ENCODE peak calls at places on chromosomes 16 and 17, in six cellular contexts. One of them, this sample, is unnamed.

GRCh38 chr17:10126554-10127493 is 71.6 kb downstream of the GAS7 start:
- DNase-seq in heart left ventricle: peak
- DNase-seq in lower leg skin: no peak
- DNase-seq in IMR-90: peak
- DNase-seq in MM.1S: no peak
- DNase-seq in tibial nerve: peak
- DNase-seq in this sample: no peak

GRCh38 chr16:52963471-52963870 is 89.2 kb downstream of the CHD9NB start:
- DNase-seq in IMR-90: no peak
- DNase-seq in MM.1S: no peak
- DNase-seq in lower leg skin: no peak
- DNase-seq in tibial nerve: no peak
- DNase-seq in heart left ventricle: no peak
- DNase-seq in this sample: no peak

GRCh38 chr16:9105189-9105588 is 13.7 kb downstream of the HAPSTR1 start:
- DNase-seq in heart left ventricle: no peak
- DNase-seq in MM.1S: no peak
- DNase-seq in tibial nerve: no peak
- DNase-seq in lower leg skin: no peak
- DNase-seq in IMR-90: no peak
- DNase-seq in this sample: no peak

GRCh38 chr17:71438631-71439146 is 682.1 kb upstream of the SOX9 start:
- DNase-seq in IMR-90: peak
- DNase-seq in heart left ventricle: no peak
- DNase-seq in MM.1S: no peak
- DNase-seq in tibial nerve: no peak
- DNase-seq in lower leg skin: no peak
- DNase-seq in this sample: peak

GRCh38 chr16:8850279-8850885 is 18.4 kb downstream of the CARHSP1 start:
- DNase-seq in tibial nerve: peak
- DNase-seq in heart left ventricle: peak
- DNase-seq in lower leg skin: no peak
- DNase-seq in MM.1S: no peak
- DNase-seq in IMR-90: peak
- DNase-seq in this sample: no peak

GRCh38 chr16:74999208-74999682 is 421 bp downstream of the ZNRF1 start:
- DNase-seq in IMR-90: no peak
- DNase-seq in tibial nerve: no peak
- DNase-seq in MM.1S: no peak
- DNase-seq in lower leg skin: no peak
- DNase-seq in heart left ventricle: peak
- DNase-seq in this sample: peak

GRCh38 chr16:85675528-85675927 is 13.2 kb downstream of the GINS2 start:
- DNase-seq in MM.1S: no peak
- DNase-seq in heart left ventricle: no peak
- DNase-seq in lower leg skin: no peak
- DNase-seq in tibial nerve: no peak
- DNase-seq in IMR-90: peak
- DNase-seq in this sample: no peak

GRCh38 chr16:11272484-11272883 is 945 bp downstream of the PRM3 start:
- DNase-seq in IMR-90: no peak
- DNase-seq in MM.1S: no peak
- DNase-seq in lower leg skin: no peak
- DNase-seq in tibial nerve: no peak
- DNase-seq in heart left ventricle: no peak
- DNase-seq in this sample: no peak

GRCh38 chr17:46157443-46158107 is 35.7 kb downstream of the KANSL1 start:
- DNase-seq in heart left ventricle: no peak
- DNase-seq in IMR-90: peak
- DNase-seq in tibial nerve: no peak
- DNase-seq in MM.1S: no peak
- DNase-seq in lower leg skin: no peak
- DNase-seq in this sample: no peak

GRCh38 chr16:25258856-25259179 is 1.2 kb upstream of the ZKSCAN2 start:
- DNase-seq in IMR-90: no peak
- DNase-seq in lower leg skin: no peak
- DNase-seq in tibial nerve: no peak
- DNase-seq in MM.1S: no peak
- DNase-seq in heart left ventricle: no peak
- DNase-seq in this sample: no peak

GRCh38 chr17:41492351-41492750 is 2.6 kb upstream of the KRT36 start:
- DNase-seq in IMR-90: peak
- DNase-seq in MM.1S: no peak
- DNase-seq in heart left ventricle: no peak
- DNase-seq in tibial nerve: no peak
- DNase-seq in lower leg skin: no peak
- DNase-seq in this sample: no peak

GRCh38 chr17:57939797-57940196 is 15.4 kb downstream of the CUEDC1 start:
- DNase-seq in heart left ventricle: peak
- DNase-seq in IMR-90: no peak
- DNase-seq in lower leg skin: no peak
- DNase-seq in MM.1S: peak
- DNase-seq in tibial nerve: no peak
- DNase-seq in this sample: peak

GRCh38 chr17:82317394-82318168 is at the start of gene CD7:
- DNase-seq in IMR-90: no peak
- DNase-seq in tibial nerve: no peak
- DNase-seq in lower leg skin: no peak
- DNase-seq in heart left ventricle: no peak
- DNase-seq in MM.1S: no peak
- DNase-seq in this sample: no peak

GRCh38 chr16:28010671-28011070 is 52.8 kb downstream of the GSG1L start:
- DNase-seq in IMR-90: peak
- DNase-seq in tibial nerve: no peak
- DNase-seq in heart left ventricle: no peak
- DNase-seq in lower leg skin: no peak
- DNase-seq in MM.1S: no peak
- DNase-seq in this sample: no peak

GRCh38 chr17:13562271-13562800 is 39.4 kb downstream of the HS3ST3A1 start:
- DNase-seq in IMR-90: peak
- DNase-seq in MM.1S: no peak
- DNase-seq in tibial nerve: no peak
- DNase-seq in lower leg skin: no peak
- DNase-seq in heart left ventricle: peak
- DNase-seq in this sample: no peak

GRCh38 chr16:29226782-29227181 is 179.7 kb downstream of the NPIPB11 start:
- DNase-seq in heart left ventricle: no peak
- DNase-seq in tibial nerve: no peak
- DNase-seq in lower leg skin: no peak
- DNase-seq in IMR-90: no peak
- DNase-seq in MM.1S: no peak
- DNase-seq in this sample: no peak

GRCh38 chr16:56871172-56871593 is 6.2 kb downstream of the SLC12A3 start:
- DNase-seq in lower leg skin: no peak
- DNase-seq in heart left ventricle: no peak
- DNase-seq in IMR-90: peak
- DNase-seq in tibial nerve: no peak
- DNase-seq in MM.1S: peak
- DNase-seq in this sample: no peak

GRCh38 chr17:42288985-42289862 is 926 bp downstream of the STAT5A start:
- DNase-seq in IMR-90: no peak
- DNase-seq in heart left ventricle: no peak
- DNase-seq in tibial nerve: peak
- DNase-seq in MM.1S: no peak
- DNase-seq in lower leg skin: no peak
- DNase-seq in this sample: peak

GRCh38 chr17:64506201-64506575 is at the start of gene DDX5:
- DNase-seq in lower leg skin: peak
- DNase-seq in tibial nerve: peak
- DNase-seq in heart left ventricle: peak
- DNase-seq in IMR-90: peak
- DNase-seq in MM.1S: peak
- DNase-seq in this sample: peak

GRCh38 chr17:60390881-60391418 is 983 bp downstream of the USP32 start:
- DNase-seq in lower leg skin: peak
- DNase-seq in IMR-90: peak
- DNase-seq in tibial nerve: no peak
- DNase-seq in MM.1S: no peak
- DNase-seq in heart left ventricle: peak
- DNase-seq in this sample: no peak

GRCh38 chr16:80751167-80751566 is 53.2 kb downstream of the CDYL2 start:
- DNase-seq in heart left ventricle: no peak
- DNase-seq in tibial nerve: no peak
- DNase-seq in IMR-90: peak
- DNase-seq in MM.1S: no peak
- DNase-seq in lower leg skin: no peak
- DNase-seq in this sample: no peak

GRCh38 chr17:72989074-72989610 is 103.3 kb downstream of the SLC39A11 start:
- DNase-seq in tibial nerve: no peak
- DNase-seq in MM.1S: no peak
- DNase-seq in IMR-90: peak
- DNase-seq in lower leg skin: no peak
- DNase-seq in heart left ventricle: no peak
- DNase-seq in this sample: no peak

GRCh38 chr16:52964290-52964689 is 88.4 kb downstream of the CHD9NB start:
- DNase-seq in heart left ventricle: no peak
- DNase-seq in lower leg skin: no peak
- DNase-seq in MM.1S: no peak
- DNase-seq in IMR-90: no peak
- DNase-seq in tibial nerve: no peak
- DNase-seq in this sample: no peak

GRCh38 chr16:57485916-57486857 is at the start of gene DOK4:
- DNase-seq in IMR-90: peak
- DNase-seq in tibial nerve: peak
- DNase-seq in heart left ventricle: peak
- DNase-seq in MM.1S: peak
- DNase-seq in lower leg skin: peak
- DNase-seq in this sample: peak

GRCh38 chr16:65509172-65509571 is 387.3 kb upstream of the CDH11 start:
- DNase-seq in heart left ventricle: no peak
- DNase-seq in MM.1S: no peak
- DNase-seq in lower leg skin: no peak
- DNase-seq in tibial nerve: no peak
- DNase-seq in IMR-90: no peak
- DNase-seq in this sample: no peak

GRCh38 chr17:78759203-78759968 is 22.7 kb downstream of the CYTH1 start:
- DNase-seq in MM.1S: peak
- DNase-seq in tibial nerve: no peak
- DNase-seq in lower leg skin: no peak
- DNase-seq in IMR-90: peak
- DNase-seq in heart left ventricle: peak
- DNase-seq in this sample: peak

GRCh38 chr17:80866050-80866793 is 125.4 kb upstream of the CHMP6 start:
- DNase-seq in heart left ventricle: peak
- DNase-seq in lower leg skin: peak
- DNase-seq in MM.1S: peak
- DNase-seq in tibial nerve: peak
- DNase-seq in IMR-90: peak
- DNase-seq in this sample: peak

GRCh38 chr16:24077292-24077691 is 178.8 kb upstream of the CACNG3 start:
- DNase-seq in MM.1S: no peak
- DNase-seq in heart left ventricle: no peak
- DNase-seq in lower leg skin: no peak
- DNase-seq in tibial nerve: no peak
- DNase-seq in IMR-90: no peak
- DNase-seq in this sample: no peak

GRCh38 chr16:24075302-24075701 is 180.8 kb upstream of the CACNG3 start:
- DNase-seq in heart left ventricle: no peak
- DNase-seq in tibial nerve: no peak
- DNase-seq in lower leg skin: no peak
- DNase-seq in IMR-90: no peak
- DNase-seq in MM.1S: no peak
- DNase-seq in this sample: no peak

GRCh38 chr16:24074574-24074973 is 181.6 kb upstream of the CACNG3 start:
- DNase-seq in MM.1S: no peak
- DNase-seq in tibial nerve: no peak
- DNase-seq in heart left ventricle: no peak
- DNase-seq in IMR-90: no peak
- DNase-seq in lower leg skin: no peak
- DNase-seq in this sample: no peak

GRCh38 chr16:24075929-24076716 is 180.0 kb upstream of the CACNG3 start:
- DNase-seq in lower leg skin: no peak
- DNase-seq in tibial nerve: no peak
- DNase-seq in heart left ventricle: no peak
- DNase-seq in IMR-90: no peak
- DNase-seq in MM.1S: peak
- DNase-seq in this sample: no peak

DNA sequence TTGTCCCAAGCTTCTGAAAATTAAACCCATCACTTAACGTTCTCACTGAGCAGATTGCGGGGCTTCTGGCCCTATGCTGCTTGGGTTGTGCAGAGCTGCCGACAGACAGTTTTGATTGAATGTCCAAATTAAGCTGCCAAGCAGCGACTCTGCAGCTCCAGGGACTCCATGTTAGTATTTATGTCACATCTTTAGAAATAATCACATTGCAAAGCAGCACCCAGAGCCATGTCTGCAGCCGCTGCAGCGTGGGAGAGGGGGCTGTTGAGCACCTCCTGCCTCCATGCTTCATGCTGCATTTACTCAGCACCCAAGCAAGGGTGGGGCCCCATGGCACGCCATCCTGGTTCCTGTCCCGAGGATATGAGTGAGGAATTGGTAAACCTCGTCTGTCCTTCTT is 178.1 kb upstream of the CACNG3 start:
- DNase-seq in lower leg skin: no peak
- DNase-seq in tibial nerve: no peak
- DNase-seq in heart left ventricle: no peak
- DNase-seq in IMR-90: no peak
- DNase-seq in MM.1S: no peak
- DNase-seq in this sample: no peak
- TF ChIP-seq CTCF in lower leg skin: no peak
- TF ChIP-seq CTCF in tibial nerve: no peak
- TF ChIP-seq CTCF in heart left ventricle: no peak
- TF ChIP-seq CTCF in IMR-90: no peak
- TF ChIP-seq CTCF in MM.1S: no peak
- TF ChIP-seq CTCF in this sample: no peak

GRCh38 chr17:59151591-59151990 is 3.4 kb downstream of the SKA2 start:
- DNase-seq in tibial nerve: no peak
- DNase-seq in IMR-90: no peak
- DNase-seq in lower leg skin: no peak
- DNase-seq in MM.1S: no peak
- DNase-seq in heart left ventricle: no peak
- DNase-seq in this sample: no peak
- H3K4me3 ChIP-seq in tibial nerve: no peak
- H3K4me3 ChIP-seq in IMR-90: no peak
- H3K4me3 ChIP-seq in lower leg skin: no peak
- H3K4me3 ChIP-seq in MM.1S: no peak
- H3K4me3 ChIP-seq in heart left ventricle: no peak
- H3K4me3 ChIP-seq in this sample: no peak

GRCh38 chr17:5297245-5297644 is 15.2 kb downstream of the RABEP1 start:
- DNase-seq in MM.1S: no peak
- DNase-seq in tibial nerve: no peak
- DNase-seq in heart left ventricle: no peak
- DNase-seq in IMR-90: no peak
- DNase-seq in lower leg skin: no peak
- DNase-seq in this sample: no peak
- TF ChIP-seq CTCF in MM.1S: no peak
- TF ChIP-seq CTCF in tibial nerve: no peak
- TF ChIP-seq CTCF in heart left ventricle: no peak
- TF ChIP-seq CTCF in IMR-90: no peak
- TF ChIP-seq CTCF in lower leg skin: no peak
- TF ChIP-seq CTCF in this sample: no peak

DNA sequence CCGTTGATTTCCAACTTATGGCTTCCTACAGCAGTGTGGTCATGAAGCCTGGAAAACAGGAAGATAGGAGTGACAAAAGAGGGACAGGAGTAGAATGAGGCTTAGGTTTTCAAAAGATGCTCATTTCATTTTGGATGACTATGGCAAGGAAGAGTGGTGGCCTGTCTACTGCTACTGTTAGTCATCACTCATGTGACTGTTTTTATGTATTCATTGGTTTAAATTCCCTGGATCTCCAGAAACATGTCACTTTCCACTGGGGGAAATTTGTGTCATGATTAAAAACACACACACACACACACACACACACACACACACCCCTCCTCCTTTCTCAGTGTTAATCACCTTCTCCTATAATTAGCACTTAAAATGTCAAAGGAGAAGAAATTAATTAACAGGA is 1.1 kb upstream of the CYLD start:
- DNase-seq in IMR-90: no peak
- DNase-seq in tibial nerve: no peak
- DNase-seq in heart left ventricle: no peak
- DNase-seq in MM.1S: no peak
- DNase-seq in lower leg skin: no peak
- DNase-seq in this sample: no peak
- H3K4me3 ChIP-seq in IMR-90: no peak
- H3K4me3 ChIP-seq in tibial nerve: no peak
- H3K4me3 ChIP-seq in heart left ventricle: peak
- H3K4me3 ChIP-seq in MM.1S: peak
- H3K4me3 ChIP-seq in lower leg skin: no peak
- H3K4me3 ChIP-seq in this sample: no peak

This sample was measured in left lung.